ENCODE peak calls at places on chromosomes 12 and 14, in six cellular contexts. One of them, this sample, is unnamed.

GRCh38 chr12:1773937-1774655 is 46.3 kb upstream of the LRTM2 start:
- DNase-seq in cardiac muscle cell: peak
- DNase-seq in A549: no peak
- DNase-seq in left ventricle myocardium inferior: no peak
- DNase-seq in foreskin keratinocyte: no peak
- DNase-seq in neural progenitor cell: no peak
- DNase-seq in this sample: no peak

GRCh38 chr12:46209914-46210834 is 58.7 kb downstream of the SLC38A1 start:
- DNase-seq in cardiac muscle cell: peak
- DNase-seq in A549: no peak
- DNase-seq in left ventricle myocardium inferior: peak
- DNase-seq in foreskin keratinocyte: peak
- DNase-seq in neural progenitor cell: no peak
- DNase-seq in this sample: no peak

GRCh38 chr12:113794774-113795173 is 171.4 kb downstream of the RBM19 start:
- DNase-seq in cardiac muscle cell: no peak
- DNase-seq in A549: no peak
- DNase-seq in left ventricle myocardium inferior: no peak
- DNase-seq in foreskin keratinocyte: no peak
- DNase-seq in neural progenitor cell: no peak
- DNase-seq in this sample: no peak

GRCh38 chr12:93776581-93777018 is 99.4 kb downstream of the CRADD start:
- DNase-seq in cardiac muscle cell: no peak
- DNase-seq in A549: no peak
- DNase-seq in left ventricle myocardium inferior: no peak
- DNase-seq in foreskin keratinocyte: peak
- DNase-seq in neural progenitor cell: no peak
- DNase-seq in this sample: no peak

GRCh38 chr14:104586832-104587620 is 7.5 kb downstream of the C14orf180 start:
- DNase-seq in cardiac muscle cell: no peak
- DNase-seq in A549: no peak
- DNase-seq in left ventricle myocardium inferior: peak
- DNase-seq in foreskin keratinocyte: no peak
- DNase-seq in neural progenitor cell: no peak
- DNase-seq in this sample: no peak

GRCh38 chr14:64118892-64119291 is 175.3 kb downstream of the ESR2 start:
- DNase-seq in cardiac muscle cell: no peak
- DNase-seq in A549: no peak
- DNase-seq in left ventricle myocardium inferior: no peak
- DNase-seq in foreskin keratinocyte: no peak
- DNase-seq in neural progenitor cell: no peak
- DNase-seq in this sample: no peak

GRCh38 chr12:43669373-43669772 is 89.2 kb downstream of the PUS7L start:
- DNase-seq in cardiac muscle cell: no peak
- DNase-seq in A549: no peak
- DNase-seq in left ventricle myocardium inferior: no peak
- DNase-seq in foreskin keratinocyte: no peak
- DNase-seq in neural progenitor cell: no peak
- DNase-seq in this sample: no peak

GRCh38 chr12:53064613-53065415 is 14.4 kb downstream of the SPRYD3 start:
- DNase-seq in cardiac muscle cell: no peak
- DNase-seq in A549: no peak
- DNase-seq in left ventricle myocardium inferior: no peak
- DNase-seq in foreskin keratinocyte: no peak
- DNase-seq in neural progenitor cell: no peak
- DNase-seq in this sample: no peak

GRCh38 chr12:75439048-75439447 is 41.5 kb upstream of the GLIPR1 start:
- DNase-seq in cardiac muscle cell: no peak
- DNase-seq in A549: no peak
- DNase-seq in left ventricle myocardium inferior: no peak
- DNase-seq in foreskin keratinocyte: no peak
- DNase-seq in neural progenitor cell: no peak
- DNase-seq in this sample: no peak

GRCh38 chr12:15627995-15628945 is 160.9 kb downstream of the EPS8 start:
- DNase-seq in cardiac muscle cell: peak
- DNase-seq in A549: no peak
- DNase-seq in left ventricle myocardium inferior: no peak
- DNase-seq in foreskin keratinocyte: no peak
- DNase-seq in neural progenitor cell: no peak
- DNase-seq in this sample: no peak

GRCh38 chr12:75177997-75178396 is 31.6 kb downstream of the KCNC2 start:
- DNase-seq in cardiac muscle cell: no peak
- DNase-seq in A549: peak
- DNase-seq in left ventricle myocardium inferior: no peak
- DNase-seq in foreskin keratinocyte: peak
- DNase-seq in neural progenitor cell: no peak
- DNase-seq in this sample: no peak

DNA sequence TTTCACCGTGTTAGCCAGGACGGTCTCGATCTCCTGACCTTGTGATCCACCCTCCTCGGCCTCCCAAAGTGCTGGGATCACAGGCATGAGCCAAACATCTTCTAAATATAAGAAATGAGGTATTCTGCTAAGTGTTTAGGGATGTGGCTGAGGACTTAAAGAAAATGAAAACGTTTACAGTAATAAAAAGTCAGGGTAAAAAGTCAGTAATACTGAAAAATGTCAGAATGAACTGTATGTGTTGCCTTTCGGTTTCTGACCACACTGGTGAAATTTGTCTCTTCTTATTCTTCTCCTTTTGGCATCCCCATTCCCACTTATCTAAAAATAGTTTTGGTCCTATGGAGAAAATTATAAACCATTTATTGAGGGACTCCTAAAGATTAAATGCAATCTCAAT is 20.5 kb downstream of the TMEM116 start:
- DNase-seq in cardiac muscle cell: no peak
- DNase-seq in A549: no peak
- DNase-seq in left ventricle myocardium inferior: no peak
- DNase-seq in foreskin keratinocyte: no peak
- DNase-seq in neural progenitor cell: no peak
- DNase-seq in this sample: no peak
- H3K27ac ChIP-seq in cardiac muscle cell: no peak
- H3K27ac ChIP-seq in A549: no peak
- H3K27ac ChIP-seq in left ventricle myocardium inferior: no peak
- H3K27ac ChIP-seq in foreskin keratinocyte: no peak
- H3K27ac ChIP-seq in neural progenitor cell: no peak
- H3K27ac ChIP-seq in this sample: no peak

DNA sequence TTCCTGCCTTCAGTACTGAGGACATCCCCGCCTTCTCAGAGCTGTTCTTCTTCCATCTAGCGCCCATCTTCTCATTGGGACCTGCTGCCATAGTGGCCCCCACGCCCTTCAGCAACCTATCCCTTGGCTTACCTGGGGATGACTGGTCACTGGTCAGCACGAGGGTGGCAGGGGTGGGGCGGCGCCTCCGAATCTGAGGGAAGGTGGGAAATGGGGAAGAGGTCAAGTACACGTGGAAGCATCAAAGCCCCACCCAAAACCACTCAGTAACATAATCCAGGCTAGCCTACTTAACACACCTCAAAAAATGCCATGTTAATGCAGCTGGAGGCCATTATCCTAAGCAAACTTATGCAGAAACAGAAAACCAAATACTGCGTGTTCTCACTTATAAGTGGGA is 4.3 kb downstream of the PPP1R1A start:
- DNase-seq in cardiac muscle cell: no peak
- DNase-seq in A549: no peak
- DNase-seq in left ventricle myocardium inferior: no peak
- DNase-seq in foreskin keratinocyte: no peak
- DNase-seq in neural progenitor cell: no peak
- DNase-seq in this sample: no peak
- H3K27ac ChIP-seq in cardiac muscle cell: no peak
- H3K27ac ChIP-seq in A549: no peak
- H3K27ac ChIP-seq in left ventricle myocardium inferior: no peak
- H3K27ac ChIP-seq in foreskin keratinocyte: no peak
- H3K27ac ChIP-seq in neural progenitor cell: no peak
- H3K27ac ChIP-seq in this sample: no peak

DNA sequence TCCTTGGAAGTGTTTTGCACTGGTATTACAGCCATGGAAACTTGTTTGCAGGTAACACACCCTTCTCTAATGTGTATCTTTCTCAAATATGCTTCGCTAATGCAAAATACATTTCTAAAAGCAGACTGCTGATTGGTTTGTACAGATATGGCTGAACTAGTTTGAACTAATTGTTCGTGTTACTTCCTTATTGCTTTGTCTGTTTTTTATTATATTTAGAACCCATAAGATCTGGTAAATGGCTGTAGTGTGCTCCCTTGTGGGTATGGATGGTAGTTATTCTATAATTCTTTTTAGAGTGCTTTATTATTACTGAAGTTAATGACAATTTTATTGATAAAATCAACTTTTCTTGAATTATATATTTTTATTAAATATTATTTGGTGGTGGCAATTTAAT is 53.0 kb downstream of the ATF7IP start:
- DNase-seq in cardiac muscle cell: no peak
- DNase-seq in A549: no peak
- DNase-seq in left ventricle myocardium inferior: no peak
- DNase-seq in foreskin keratinocyte: peak
- DNase-seq in neural progenitor cell: no peak
- DNase-seq in this sample: no peak
- H3K27ac ChIP-seq in cardiac muscle cell: peak
- H3K27ac ChIP-seq in A549: no peak
- H3K27ac ChIP-seq in left ventricle myocardium inferior: peak
- H3K27ac ChIP-seq in foreskin keratinocyte: no peak
- H3K27ac ChIP-seq in neural progenitor cell: peak
- H3K27ac ChIP-seq in this sample: no peak

GRCh38 chr12:77965790-77966189 is 135.1 kb downstream of the NAV3 start:
- DNase-seq in cardiac muscle cell: no peak
- DNase-seq in A549: no peak
- DNase-seq in left ventricle myocardium inferior: no peak
- DNase-seq in foreskin keratinocyte: no peak
- DNase-seq in neural progenitor cell: no peak
- DNase-seq in this sample: no peak
- H3K27ac ChIP-seq in cardiac muscle cell: no peak
- H3K27ac ChIP-seq in A549: no peak
- H3K27ac ChIP-seq in left ventricle myocardium inferior: no peak
- H3K27ac ChIP-seq in foreskin keratinocyte: no peak
- H3K27ac ChIP-seq in neural progenitor cell: no peak
- H3K27ac ChIP-seq in this sample: peak

DNA sequence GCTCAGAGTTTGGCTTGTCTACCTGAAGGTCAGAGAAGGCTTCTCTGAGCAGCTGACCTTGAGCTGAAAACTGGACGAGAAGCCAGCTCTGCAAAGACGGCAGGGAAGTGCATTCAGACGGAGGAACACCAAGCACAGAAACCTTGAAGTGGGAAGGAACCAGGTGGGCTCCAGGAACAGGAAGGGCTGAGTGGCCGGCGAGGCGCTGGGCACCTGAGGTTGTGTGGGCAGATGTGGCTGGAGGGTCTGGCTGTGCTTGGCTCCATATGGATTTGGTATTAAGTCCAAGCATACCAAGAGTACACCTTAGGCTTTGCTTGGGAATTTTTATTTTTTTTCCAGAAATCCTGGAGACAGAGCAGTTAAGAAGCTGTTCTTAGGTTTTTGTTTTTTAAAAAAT is 130.6 kb downstream of the SCARB1 start:
- DNase-seq in cardiac muscle cell: no peak
- DNase-seq in A549: no peak
- DNase-seq in left ventricle myocardium inferior: no peak
- DNase-seq in foreskin keratinocyte: no peak
- DNase-seq in neural progenitor cell: no peak
- DNase-seq in this sample: no peak
- H3K27ac ChIP-seq in cardiac muscle cell: peak
- H3K27ac ChIP-seq in A549: peak
- H3K27ac ChIP-seq in left ventricle myocardium inferior: peak
- H3K27ac ChIP-seq in foreskin keratinocyte: no peak
- H3K27ac ChIP-seq in neural progenitor cell: no peak
- H3K27ac ChIP-seq in this sample: no peak

GRCh38 chr14:91351508-91351853 is 66.1 kb downstream of the CCDC88C start:
- DNase-seq in cardiac muscle cell: no peak
- DNase-seq in A549: no peak
- DNase-seq in left ventricle myocardium inferior: no peak
- DNase-seq in foreskin keratinocyte: no peak
- DNase-seq in neural progenitor cell: no peak
- DNase-seq in this sample: no peak
- H3K27ac ChIP-seq in cardiac muscle cell: no peak
- H3K27ac ChIP-seq in A549: no peak
- H3K27ac ChIP-seq in left ventricle myocardium inferior: peak
- H3K27ac ChIP-seq in foreskin keratinocyte: no peak
- H3K27ac ChIP-seq in neural progenitor cell: peak
- H3K27ac ChIP-seq in this sample: no peak

DNA sequence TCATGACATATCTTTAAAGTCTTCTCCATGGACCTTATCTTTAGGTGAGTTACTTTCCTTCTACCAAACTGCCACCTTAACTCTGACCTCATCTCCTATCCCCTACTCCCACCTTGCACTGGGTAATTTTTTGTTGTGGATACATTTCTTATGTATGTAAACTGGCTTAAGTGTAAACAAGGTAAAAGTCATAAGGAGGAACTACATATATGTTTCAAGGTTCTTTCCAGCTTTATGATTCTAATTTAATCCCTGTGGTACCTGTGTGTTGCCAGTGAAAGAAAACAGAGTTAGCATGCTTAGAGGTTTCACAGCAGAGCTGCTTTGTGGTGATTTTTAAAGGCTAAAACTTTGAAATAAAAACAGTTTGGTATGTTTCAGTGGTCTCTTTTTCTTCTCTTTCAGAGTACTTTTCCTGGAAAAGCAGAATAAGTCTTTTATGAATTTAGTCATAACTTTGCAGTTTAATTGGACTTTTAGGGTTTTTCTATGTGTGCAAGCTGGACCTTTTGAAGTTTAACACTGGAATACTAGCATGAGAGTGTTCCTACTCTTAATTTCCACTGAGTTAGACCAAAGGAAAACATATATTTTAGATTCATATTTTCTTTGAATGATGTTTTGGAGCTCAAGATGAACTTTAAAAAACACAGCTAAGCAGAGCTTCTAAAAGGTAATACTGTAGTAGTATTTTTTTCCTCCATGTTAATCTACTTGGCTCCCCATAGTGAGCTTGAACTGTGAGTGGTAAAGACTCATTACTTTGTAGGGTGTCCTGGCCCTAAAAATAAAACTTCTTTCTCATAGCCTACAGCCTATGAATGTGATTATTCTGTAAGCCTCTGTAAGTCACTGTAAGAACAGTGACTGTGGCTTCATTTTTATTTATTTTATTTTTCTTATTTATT is 105.4 kb downstream of the FUT8 start:
- DNase-seq in cardiac muscle cell: no peak
- DNase-seq in A549: no peak
- DNase-seq in left ventricle myocardium inferior: no peak
- DNase-seq in foreskin keratinocyte: no peak
- DNase-seq in neural progenitor cell: no peak
- DNase-seq in this sample: no peak
- H3K27ac ChIP-seq in cardiac muscle cell: no peak
- H3K27ac ChIP-seq in A549: no peak
- H3K27ac ChIP-seq in left ventricle myocardium inferior: no peak
- H3K27ac ChIP-seq in foreskin keratinocyte: no peak
- H3K27ac ChIP-seq in neural progenitor cell: no peak
- H3K27ac ChIP-seq in this sample: no peak

GRCh38 chr14:101760138-101761011 is 1.1 kb upstream of the PPP2R5C start:
- DNase-seq in cardiac muscle cell: peak
- DNase-seq in A549: peak
- DNase-seq in left ventricle myocardium inferior: peak
- DNase-seq in foreskin keratinocyte: peak
- DNase-seq in neural progenitor cell: peak
- DNase-seq in this sample: peak
- H3K27ac ChIP-seq in cardiac muscle cell: peak
- H3K27ac ChIP-seq in A549: peak
- H3K27ac ChIP-seq in left ventricle myocardium inferior: peak
- H3K27ac ChIP-seq in foreskin keratinocyte: no peak
- H3K27ac ChIP-seq in neural progenitor cell: no peak
- H3K27ac ChIP-seq in this sample: peak